ENCODE peak calls at places on chromosome 1, in four cellular contexts. One of them, this sample, is unnamed.

GRCh38 chr1:78645728-78646127 is 3.9 kb upstream of the IFI44 start:
- DNase-seq in DND-41: peak; percentile 72
- DNase-seq in BJ: no peak
- DNase-seq in cardiac muscle cell: no peak
- DNase-seq in this sample: no peak

GRCh38 chr1:228798548-228798947 is 63.3 kb downstream of the RHOU start:
- DNase-seq in BJ: no peak
- DNase-seq in cardiac muscle cell: no peak
- DNase-seq in DND-41: no peak
- DNase-seq in this sample: no peak

GRCh38 chr1:29398431-29398830 is 162.1 kb downstream of the PTPRU start:
- DNase-seq in cardiac muscle cell: no peak
- DNase-seq in BJ: no peak
- DNase-seq in DND-41: no peak
- DNase-seq in this sample: no peak

GRCh38 chr1:88463401-88463800 is 220.7 kb upstream of the PKN2 start:
- DNase-seq in BJ: no peak
- DNase-seq in cardiac muscle cell: no peak
- DNase-seq in DND-41: no peak
- DNase-seq in this sample: no peak

GRCh38 chr1:48878191-48878940 is 101.7 kb upstream of the BEND5 start:
- DNase-seq in DND-41: no peak
- DNase-seq in cardiac muscle cell: no peak
- DNase-seq in BJ: peak; percentile 54
- DNase-seq in this sample: no peak

GRCh38 chr1:181603735-181604410 is 120.6 kb downstream of the CACNA1E start:
- DNase-seq in BJ: no peak
- DNase-seq in DND-41: no peak
- DNase-seq in cardiac muscle cell: no peak
- DNase-seq in this sample: no peak

GRCh38 chr1:77282866-77283539 is 1.2 kb downstream of the AK5 start:
- DNase-seq in cardiac muscle cell: peak; percentile 15
- DNase-seq in BJ: no peak
- DNase-seq in DND-41: no peak
- DNase-seq in this sample: no peak

GRCh38 chr1:179677882-179678281 is 65.2 kb upstream of the FAM163A start:
- DNase-seq in DND-41: no peak
- DNase-seq in cardiac muscle cell: no peak
- DNase-seq in BJ: no peak
- DNase-seq in this sample: no peak

GRCh38 chr1:70211536-70211935 is 6.2 kb upstream of the LRRC40 start:
- DNase-seq in BJ: no peak
- DNase-seq in cardiac muscle cell: no peak
- DNase-seq in DND-41: no peak
- DNase-seq in this sample: no peak

GRCh38 chr1:54305906-54306514 is 100.2 kb downstream of the SSBP3 start:
- DNase-seq in BJ: no peak
- DNase-seq in DND-41: no peak
- DNase-seq in cardiac muscle cell: peak; percentile 73
- DNase-seq in this sample: no peak

GRCh38 chr1:22809783-22810182 is 99.1 kb downstream of the EPHB2 start:
- DNase-seq in BJ: no peak
- DNase-seq in cardiac muscle cell: no peak
- DNase-seq in DND-41: no peak
- DNase-seq in this sample: no peak

GRCh38 chr1:152109231-152109997 is 5.8 kb downstream of the TCHH start:
- DNase-seq in cardiac muscle cell: no peak
- DNase-seq in DND-41: no peak
- DNase-seq in BJ: no peak
- DNase-seq in this sample: no peak

GRCh38 chr1:209641216-209642181 is 10.7 kb downstream of the LAMB3 start:
- DNase-seq in BJ: no peak
- DNase-seq in cardiac muscle cell: peak; percentile 88
- DNase-seq in DND-41: no peak
- DNase-seq in this sample: no peak

GRCh38 chr1:221294244-221294643 is 415.0 kb downstream of the HLX start:
- DNase-seq in BJ: no peak
- DNase-seq in DND-41: no peak
- DNase-seq in cardiac muscle cell: no peak
- DNase-seq in this sample: no peak

GRCh38 chr1:47785561-47786271 is 211.5 kb downstream of the TRABD2B start:
- DNase-seq in cardiac muscle cell: peak; percentile 62
- DNase-seq in BJ: no peak
- DNase-seq in DND-41: no peak
- DNase-seq in this sample: no peak

DNA sequence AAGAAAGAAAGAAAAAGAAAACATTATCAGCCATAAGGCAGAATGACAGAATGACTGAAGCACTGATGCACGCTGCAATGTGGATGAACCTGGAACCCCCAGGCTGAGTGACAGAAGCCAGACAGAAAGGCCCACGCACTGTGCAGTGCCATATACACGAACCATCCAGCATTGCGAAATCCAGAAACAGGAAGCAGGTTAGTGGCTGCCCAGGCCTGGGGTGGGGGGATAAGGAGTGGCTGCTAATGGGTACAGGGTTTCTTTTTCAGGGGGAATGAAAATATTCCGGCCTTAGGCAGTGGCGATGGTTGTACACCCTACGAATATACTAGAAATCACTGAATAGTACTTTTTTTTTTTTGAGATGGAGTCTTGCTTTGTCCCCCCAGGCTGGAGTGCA is 57.0 kb downstream of the CHD5 start:
- DNase-seq in cardiac muscle cell: no peak
- DNase-seq in BJ: no peak
- DNase-seq in DND-41: peak; percentile 8
- DNase-seq in this sample: no peak
- H3K36me3 ChIP-seq in cardiac muscle cell: no peaks in the 10 kb centered on the region
- H3K36me3 ChIP-seq in BJ: no peaks in the 10 kb centered on the region
- H3K36me3 ChIP-seq in DND-41: no peaks in the 10 kb centered on the region
- H3K36me3 ChIP-seq in this sample: no peaks in the 10 kb centered on the region

GRCh38 chr1:86082183-86082582 is 74.4 kb downstream of the COL24A1 start:
- DNase-seq in BJ: no peak
- DNase-seq in cardiac muscle cell: no peak
- DNase-seq in DND-41: no peak
- DNase-seq in this sample: no peak
- TF ChIP-seq CTCF in BJ: peak; percentile 14
- TF ChIP-seq CTCF in cardiac muscle cell: peak; percentile 7
- TF ChIP-seq CTCF in DND-41: peak; percentile 31
- TF ChIP-seq CTCF in this sample: peak; percentile 19

DNA sequence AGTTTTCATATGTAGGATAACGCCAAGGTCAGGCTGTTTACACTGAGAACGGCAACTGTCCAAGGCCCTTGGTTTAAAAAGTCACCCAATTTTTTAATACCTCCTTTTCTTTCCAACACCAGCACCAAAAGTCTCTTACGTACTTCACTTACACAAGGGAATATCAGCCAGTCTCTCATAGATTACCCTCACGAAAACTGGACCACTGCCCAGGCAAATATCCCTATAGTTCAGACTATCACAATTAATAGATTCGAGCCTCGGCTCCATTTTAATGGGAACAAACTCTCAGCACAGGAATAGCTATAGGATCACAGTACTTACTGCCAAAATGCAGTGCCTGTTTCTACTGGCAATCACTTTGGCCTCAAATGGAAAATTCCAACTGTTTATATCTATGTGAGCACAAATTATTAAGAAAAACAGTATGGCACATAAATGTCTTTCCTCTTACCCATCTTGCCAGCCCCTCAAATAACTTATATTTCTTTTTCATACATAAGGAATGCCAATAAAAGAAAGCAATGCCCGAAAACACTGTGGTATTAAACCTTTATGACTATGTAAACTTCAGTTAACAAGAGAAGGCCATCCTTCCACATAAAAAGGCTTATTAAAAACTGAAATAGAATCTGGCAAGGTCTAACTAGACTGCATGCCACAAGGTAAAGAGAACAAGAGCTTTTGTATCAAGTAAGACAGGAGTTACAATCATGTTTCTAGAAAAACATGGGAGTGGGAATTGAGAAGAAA is 97.8 kb downstream of the SLC45A1 start:
- DNase-seq in BJ: no peak
- DNase-seq in DND-41: no peak
- DNase-seq in cardiac muscle cell: no peak
- DNase-seq in this sample: no peak
- H3K36me3 ChIP-seq in BJ: peaks cover 5% of the 10 kb centered on the region
- H3K36me3 ChIP-seq in DND-41: peaks cover 10% of the 10 kb centered on the region
- H3K36me3 ChIP-seq in cardiac muscle cell: no peaks in the 10 kb centered on the region
- H3K36me3 ChIP-seq in this sample: no peaks in the 10 kb centered on the region

DNA sequence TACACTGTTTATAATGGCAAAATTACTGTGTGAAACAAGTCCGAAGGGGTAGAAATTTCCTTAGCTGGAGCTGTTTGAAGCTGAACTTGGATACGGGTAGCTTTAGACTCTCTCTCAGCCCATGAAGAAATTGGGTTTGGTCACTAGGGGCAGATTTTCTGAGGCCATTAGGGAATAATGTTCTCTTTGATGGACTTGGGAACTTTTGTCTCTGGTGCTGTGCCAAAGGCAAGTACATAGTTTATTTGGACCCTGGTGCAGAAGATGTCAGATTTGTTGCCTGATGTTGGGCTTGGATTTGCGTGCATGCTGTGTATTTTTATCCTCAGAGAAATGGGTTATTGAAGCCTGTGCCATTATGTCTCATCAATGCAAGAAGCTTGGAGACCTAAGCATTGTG is 109.6 kb downstream of the VPS13D start:
- DNase-seq in BJ: no peak
- DNase-seq in cardiac muscle cell: peak; percentile 21
- DNase-seq in DND-41: no peak
- DNase-seq in this sample: no peak
- TF ChIP-seq CTCF in BJ: no peak
- TF ChIP-seq CTCF in cardiac muscle cell: peak; percentile 27
- TF ChIP-seq CTCF in DND-41: no peak
- TF ChIP-seq CTCF in this sample: peak; percentile 1

GRCh38 chr1:8363186-8363585 is 45.3 kb downstream of the SLC45A1 start:
- DNase-seq in cardiac muscle cell: no peak
- DNase-seq in BJ: no peak
- DNase-seq in DND-41: no peak
- DNase-seq in this sample: no peak
- H3K36me3 ChIP-seq in cardiac muscle cell: peaks cover 37% of the 10 kb centered on the region
- H3K36me3 ChIP-seq in BJ: peaks cover 44% of the 10 kb centered on the region
- H3K36me3 ChIP-seq in DND-41: peaks cover 60% of the 10 kb centered on the region
- H3K36me3 ChIP-seq in this sample: peaks cover 35% of the 10 kb centered on the region

DNA sequence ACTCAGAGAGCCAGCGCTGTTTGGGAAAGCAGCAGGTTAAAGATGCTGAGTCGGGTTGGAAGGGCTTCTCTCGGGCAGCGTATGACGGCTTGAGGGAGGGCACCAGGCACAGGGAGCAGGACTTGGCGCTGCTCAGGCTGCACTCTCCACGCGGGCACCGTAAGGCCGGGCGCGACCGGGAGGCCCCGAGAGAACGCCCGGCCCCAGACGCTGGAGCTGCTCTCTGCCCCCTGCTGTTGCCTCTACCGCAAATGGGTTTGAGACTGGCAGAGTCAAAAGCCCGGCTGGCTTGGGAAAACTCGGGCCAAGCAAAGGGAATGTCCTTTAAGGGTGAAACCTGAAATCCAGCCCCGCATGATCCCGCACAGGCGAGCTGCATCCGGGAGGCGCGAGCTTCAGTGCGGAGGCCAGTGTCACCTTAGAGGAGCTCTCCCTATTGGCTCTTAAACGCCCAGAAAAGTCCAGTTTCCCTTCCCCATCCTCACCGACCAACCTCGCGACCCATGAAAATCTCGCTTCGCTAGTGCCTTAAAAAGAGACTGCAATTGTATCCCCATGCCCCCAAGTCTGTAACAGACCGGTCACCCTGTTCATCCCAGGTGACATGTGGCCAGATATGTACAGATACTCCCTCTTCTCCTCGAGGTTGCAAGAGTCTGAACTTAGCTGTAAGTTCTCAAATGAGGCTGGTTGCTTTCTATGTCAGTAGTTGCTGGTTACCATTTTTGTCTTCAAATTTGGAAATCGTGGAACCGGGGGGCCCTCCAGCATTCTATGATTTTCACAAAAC is 1.1 kb downstream of the PRRX1 start:
- DNase-seq in BJ: no peak
- DNase-seq in cardiac muscle cell: peak; percentile 49
- DNase-seq in DND-41: no peak
- DNase-seq in this sample: no peak
- TF ChIP-seq CTCF in BJ: peak; percentile 51
- TF ChIP-seq CTCF in cardiac muscle cell: peak; percentile 50
- TF ChIP-seq CTCF in DND-41: no peak
- TF ChIP-seq CTCF in this sample: no peak

GRCh38 chr1:20964540-20965484 is 177.7 kb upstream of the HP1BP3 start:
- DNase-seq in cardiac muscle cell: no peak
- DNase-seq in DND-41: no peak
- DNase-seq in BJ: no peak
- DNase-seq in this sample: peak; percentile 59
- H3K36me3 ChIP-seq in cardiac muscle cell: no peaks in the 10 kb centered on the region
- H3K36me3 ChIP-seq in DND-41: peaks cover 40% of the 10 kb centered on the region
- H3K36me3 ChIP-seq in BJ: no peaks in the 10 kb centered on the region
- H3K36me3 ChIP-seq in this sample: no peaks in the 10 kb centered on the region

This sample was measured in GM06990.